ENCODE peak calls at places on chromosomes 11 and 22, in ten cellular contexts. One of them, this sample, is unnamed.

GRCh38 chr11:68038718-68039525 is at the start of gene TCIRG1:
- DNase-seq in AG04450: no peak
- DNase-seq in endothelial cell: peak; percentile 72
- DNase-seq in neural progenitor cell: peak; percentile 78
- DNase-seq in gastrocnemius medialis: peak; percentile 65
- DNase-seq in omental fat pad: no peak
- DNase-seq in GM06990: peak; percentile 86
- DNase-seq in fibroblast of pulmonary artery: peak; percentile 78
- DNase-seq in CD4-positive, alpha-beta T cell: peak; percentile 56
- DNase-seq in cardiac fibroblast: peak; percentile 89
- DNase-seq in this sample: peak; percentile 68

GRCh38 chr11:43681543-43681942 is 1.0 kb downstream of the HSD17B12 start:
- DNase-seq in CD4-positive, alpha-beta T cell: no peak
- DNase-seq in fibroblast of pulmonary artery: peak; percentile 36
- DNase-seq in AG04450: no peak
- DNase-seq in gastrocnemius medialis: no peak
- DNase-seq in GM06990: no peak
- DNase-seq in neural progenitor cell: no peak
- DNase-seq in endothelial cell: no peak
- DNase-seq in cardiac fibroblast: peak; percentile 32
- DNase-seq in omental fat pad: no peak
- DNase-seq in this sample: no peak

GRCh38 chr11:23278121-23278520 is 417.8 kb upstream of the CCDC179 start:
- DNase-seq in AG04450: peak; percentile 11
- DNase-seq in omental fat pad: no peak
- DNase-seq in fibroblast of pulmonary artery: peak; percentile 6
- DNase-seq in cardiac fibroblast: peak; percentile 8
- DNase-seq in GM06990: no peak
- DNase-seq in CD4-positive, alpha-beta T cell: no peak
- DNase-seq in neural progenitor cell: no peak
- DNase-seq in endothelial cell: no peak
- DNase-seq in gastrocnemius medialis: no peak
- DNase-seq in this sample: no peak

GRCh38 chr22:23401111-23401909 is 178.8 kb downstream of the IGLL1 start:
- DNase-seq in AG04450: peak; percentile 36
- DNase-seq in CD4-positive, alpha-beta T cell: no peak
- DNase-seq in fibroblast of pulmonary artery: peak; percentile 37
- DNase-seq in cardiac fibroblast: peak; percentile 14
- DNase-seq in omental fat pad: no peak
- DNase-seq in neural progenitor cell: no peak
- DNase-seq in gastrocnemius medialis: no peak
- DNase-seq in GM06990: no peak
- DNase-seq in endothelial cell: no peak
- DNase-seq in this sample: no peak

GRCh38 chr11:70942593-70942992 is 309.8 kb downstream of the SHANK2 start:
- DNase-seq in endothelial cell: peak; percentile 33
- DNase-seq in neural progenitor cell: no peak
- DNase-seq in GM06990: no peak
- DNase-seq in AG04450: no peak
- DNase-seq in CD4-positive, alpha-beta T cell: no peak
- DNase-seq in omental fat pad: no peak
- DNase-seq in gastrocnemius medialis: no peak
- DNase-seq in cardiac fibroblast: no peak
- DNase-seq in fibroblast of pulmonary artery: peak; percentile 1
- DNase-seq in this sample: peak; percentile 26

GRCh38 chr11:107783121-107783520 is 71.3 kb upstream of the SLN start:
- DNase-seq in omental fat pad: no peak
- DNase-seq in GM06990: no peak
- DNase-seq in AG04450: no peak
- DNase-seq in cardiac fibroblast: no peak
- DNase-seq in fibroblast of pulmonary artery: no peak
- DNase-seq in neural progenitor cell: no peak
- DNase-seq in CD4-positive, alpha-beta T cell: no peak
- DNase-seq in gastrocnemius medialis: no peak
- DNase-seq in endothelial cell: no peak
- DNase-seq in this sample: no peak

GRCh38 chr22:32707971-32708370 is 93.5 kb upstream of the TIMP3 start:
- DNase-seq in cardiac fibroblast: no peak
- DNase-seq in omental fat pad: no peak
- DNase-seq in AG04450: no peak
- DNase-seq in neural progenitor cell: no peak
- DNase-seq in GM06990: no peak
- DNase-seq in CD4-positive, alpha-beta T cell: no peak
- DNase-seq in endothelial cell: no peak
- DNase-seq in fibroblast of pulmonary artery: no peak
- DNase-seq in gastrocnemius medialis: no peak
- DNase-seq in this sample: no peak

GRCh38 chr22:37283393-37283937 is 1.2 kb downstream of the CYTH4 start:
- DNase-seq in GM06990: no peak
- DNase-seq in gastrocnemius medialis: no peak
- DNase-seq in fibroblast of pulmonary artery: no peak
- DNase-seq in cardiac fibroblast: no peak
- DNase-seq in endothelial cell: no peak
- DNase-seq in AG04450: no peak
- DNase-seq in CD4-positive, alpha-beta T cell: peak; percentile 67
- DNase-seq in neural progenitor cell: no peak
- DNase-seq in omental fat pad: no peak
- DNase-seq in this sample: peak; percentile 68

GRCh38 chr22:50548913-50549790 is 3.5 kb downstream of the KLHDC7B start:
- DNase-seq in fibroblast of pulmonary artery: no peak
- DNase-seq in gastrocnemius medialis: no peak
- DNase-seq in endothelial cell: no peak
- DNase-seq in AG04450: no peak
- DNase-seq in neural progenitor cell: no peak
- DNase-seq in GM06990: no peak
- DNase-seq in cardiac fibroblast: no peak
- DNase-seq in CD4-positive, alpha-beta T cell: no peak
- DNase-seq in omental fat pad: no peak
- DNase-seq in this sample: no peak

GRCh38 chr11:2587132-2587930 is 112.5 kb downstream of the KCNQ1OT1 start:
- DNase-seq in AG04450: no peak
- DNase-seq in CD4-positive, alpha-beta T cell: no peak
- DNase-seq in endothelial cell: peak; percentile 3
- DNase-seq in cardiac fibroblast: no peak
- DNase-seq in GM06990: no peak
- DNase-seq in fibroblast of pulmonary artery: no peak
- DNase-seq in gastrocnemius medialis: no peak
- DNase-seq in neural progenitor cell: no peak
- DNase-seq in omental fat pad: no peak
- DNase-seq in this sample: no peak

GRCh38 chr11:70206226-70206785 is 3.2 kb downstream of the FADD start:
- DNase-seq in omental fat pad: no peak
- DNase-seq in gastrocnemius medialis: no peak
- DNase-seq in GM06990: no peak
- DNase-seq in CD4-positive, alpha-beta T cell: no peak
- DNase-seq in AG04450: no peak
- DNase-seq in cardiac fibroblast: no peak
- DNase-seq in fibroblast of pulmonary artery: no peak
- DNase-seq in endothelial cell: no peak
- DNase-seq in neural progenitor cell: no peak
- DNase-seq in this sample: no peak

GRCh38 chr22:46030241-46030880 is 53.4 kb upstream of the WNT7B start:
- DNase-seq in GM06990: no peak
- DNase-seq in gastrocnemius medialis: no peak
- DNase-seq in fibroblast of pulmonary artery: no peak
- DNase-seq in endothelial cell: no peak
- DNase-seq in neural progenitor cell: no peak
- DNase-seq in CD4-positive, alpha-beta T cell: no peak
- DNase-seq in cardiac fibroblast: no peak
- DNase-seq in AG04450: no peak
- DNase-seq in omental fat pad: peak; percentile 11
- DNase-seq in this sample: no peak

DNA sequence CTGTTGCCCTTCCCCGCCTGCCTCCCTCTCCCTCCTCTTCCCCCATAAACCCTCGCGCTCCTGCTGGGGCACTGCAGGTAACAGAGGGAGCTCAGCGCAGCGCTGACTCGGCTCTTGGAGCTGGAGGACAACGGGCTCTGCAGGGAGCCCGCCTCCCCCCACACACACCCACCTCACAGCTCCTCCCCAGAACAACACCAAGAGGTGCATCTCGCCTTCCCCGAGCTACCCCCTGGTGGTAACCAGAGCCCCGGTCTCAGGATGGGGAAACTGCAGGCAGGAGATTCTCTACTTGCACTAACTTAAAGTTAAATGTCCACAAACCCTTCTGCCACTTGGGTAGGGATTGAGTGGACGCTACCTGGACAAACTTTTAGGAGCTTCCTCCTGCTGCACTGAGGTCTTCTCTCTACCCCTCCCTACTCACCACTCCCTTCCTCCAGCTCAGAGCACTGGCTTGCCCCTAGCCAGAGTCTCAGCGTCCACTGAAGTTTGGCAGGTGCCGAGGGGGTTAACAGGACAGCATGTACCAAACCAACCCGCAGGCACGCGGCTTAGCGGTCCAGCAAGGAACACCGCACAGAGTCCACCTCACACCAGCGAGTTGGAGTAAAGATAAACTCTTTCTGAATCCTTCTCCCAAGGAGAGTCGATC is 4.0 kb upstream of the SCN4B start:
- DNase-seq in cardiac fibroblast: no peak
- DNase-seq in neural progenitor cell: peak; percentile 52
- DNase-seq in gastrocnemius medialis: peak; percentile 38
- DNase-seq in omental fat pad: no peak
- DNase-seq in fibroblast of pulmonary artery: no peak
- DNase-seq in CD4-positive, alpha-beta T cell: no peak
- DNase-seq in GM06990: no peak
- DNase-seq in endothelial cell: no peak
- DNase-seq in AG04450: no peak
- DNase-seq in this sample: peak; percentile 66
- TF ChIP-seq CTCF in cardiac fibroblast: no peak
- TF ChIP-seq CTCF in neural progenitor cell: no peak
- TF ChIP-seq CTCF in gastrocnemius medialis: no peak
- TF ChIP-seq CTCF in omental fat pad: no peak
- TF ChIP-seq CTCF in fibroblast of pulmonary artery: no peak
- TF ChIP-seq CTCF in CD4-positive, alpha-beta T cell: no peak
- TF ChIP-seq CTCF in GM06990: no peak
- TF ChIP-seq CTCF in endothelial cell: no peak
- TF ChIP-seq CTCF in AG04450: no peak
- TF ChIP-seq CTCF in this sample: no peak

GRCh38 chr11:101929516-101929915 is 13.2 kb upstream of the ANGPTL5 start:
- DNase-seq in fibroblast of pulmonary artery: no peak
- DNase-seq in endothelial cell: no peak
- DNase-seq in gastrocnemius medialis: no peak
- DNase-seq in neural progenitor cell: no peak
- DNase-seq in GM06990: no peak
- DNase-seq in omental fat pad: no peak
- DNase-seq in AG04450: no peak
- DNase-seq in CD4-positive, alpha-beta T cell: no peak
- DNase-seq in cardiac fibroblast: no peak
- DNase-seq in this sample: no peak
- TF ChIP-seq CTCF in fibroblast of pulmonary artery: no peak
- TF ChIP-seq CTCF in endothelial cell: no peak
- TF ChIP-seq CTCF in gastrocnemius medialis: no peak
- TF ChIP-seq CTCF in neural progenitor cell: no peak
- TF ChIP-seq CTCF in GM06990: no peak
- TF ChIP-seq CTCF in omental fat pad: no peak
- TF ChIP-seq CTCF in AG04450: no peak
- TF ChIP-seq CTCF in CD4-positive, alpha-beta T cell: no peak
- TF ChIP-seq CTCF in cardiac fibroblast: no peak
- TF ChIP-seq CTCF in this sample: no peak

DNA sequence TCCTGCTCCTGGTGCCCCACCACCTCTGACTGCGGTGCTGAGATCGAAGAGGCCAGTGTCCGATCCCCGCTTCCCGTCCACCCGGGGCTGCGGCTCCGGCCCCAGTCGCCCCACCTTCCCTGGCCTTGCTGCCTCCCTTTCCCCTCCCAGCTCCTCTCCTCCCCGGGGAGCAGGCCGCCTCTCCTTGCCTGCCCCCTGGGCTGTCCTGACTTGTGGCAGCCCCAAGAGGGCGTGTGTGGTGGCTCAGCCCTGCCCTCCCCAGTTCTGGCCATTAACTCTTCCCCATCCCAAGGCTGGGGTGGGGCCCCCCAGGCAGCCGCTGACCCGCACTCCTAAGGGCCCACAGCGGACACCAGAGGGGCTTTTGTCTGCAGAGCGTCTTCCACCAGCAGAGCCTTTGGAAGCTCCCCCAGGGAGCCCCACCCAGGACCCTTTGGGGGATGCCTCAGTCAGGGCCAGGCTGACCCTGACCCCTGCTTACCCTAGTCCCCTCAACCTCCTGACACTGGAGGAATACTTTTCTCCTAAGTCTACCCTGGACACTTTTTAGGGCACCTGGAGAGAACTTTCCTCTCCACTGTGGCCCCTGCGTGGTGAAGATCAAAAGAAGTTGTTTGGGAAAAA is 16.7 kb downstream of the RTN4RL2 start:
- DNase-seq in cardiac fibroblast: no peak
- DNase-seq in CD4-positive, alpha-beta T cell: peak; percentile 10
- DNase-seq in GM06990: peak; percentile 62
- DNase-seq in fibroblast of pulmonary artery: no peak
- DNase-seq in endothelial cell: peak; percentile 47
- DNase-seq in omental fat pad: no peak
- DNase-seq in neural progenitor cell: peak; percentile 59
- DNase-seq in AG04450: no peak
- DNase-seq in gastrocnemius medialis: no peak
- DNase-seq in this sample: peak; percentile 49
- TF ChIP-seq CTCF in cardiac fibroblast: peak; percentile 41
- TF ChIP-seq CTCF in CD4-positive, alpha-beta T cell: peak; percentile 59
- TF ChIP-seq CTCF in GM06990: peak; percentile 74
- TF ChIP-seq CTCF in fibroblast of pulmonary artery: peak; percentile 33
- TF ChIP-seq CTCF in endothelial cell: peak; percentile 7
- TF ChIP-seq CTCF in omental fat pad: no peak
- TF ChIP-seq CTCF in neural progenitor cell: peak; percentile 48
- TF ChIP-seq CTCF in AG04450: peak; percentile 43
- TF ChIP-seq CTCF in gastrocnemius medialis: peak; percentile 53
- TF ChIP-seq CTCF in this sample: peak; percentile 77

GRCh38 chr11:79950172-79950571 is 509.3 kb upstream of the TENM4 start:
- DNase-seq in fibroblast of pulmonary artery: no peak
- DNase-seq in gastrocnemius medialis: no peak
- DNase-seq in AG04450: no peak
- DNase-seq in cardiac fibroblast: no peak
- DNase-seq in neural progenitor cell: no peak
- DNase-seq in CD4-positive, alpha-beta T cell: no peak
- DNase-seq in omental fat pad: no peak
- DNase-seq in GM06990: no peak
- DNase-seq in endothelial cell: no peak
- DNase-seq in this sample: no peak
- TF ChIP-seq CTCF in fibroblast of pulmonary artery: no peak
- TF ChIP-seq CTCF in gastrocnemius medialis: no peak
- TF ChIP-seq CTCF in AG04450: no peak
- TF ChIP-seq CTCF in cardiac fibroblast: no peak
- TF ChIP-seq CTCF in neural progenitor cell: no peak
- TF ChIP-seq CTCF in CD4-positive, alpha-beta T cell: no peak
- TF ChIP-seq CTCF in omental fat pad: no peak
- TF ChIP-seq CTCF in GM06990: peak; percentile 9
- TF ChIP-seq CTCF in endothelial cell: no peak
- TF ChIP-seq CTCF in this sample: no peak